ENCODE peak calls at places on chromosomes 6 and 20, in nine cellular contexts. L, U, K, T, E, Y, D, X and O are unnamed samples.

GRCh38 chr6:109382576-109383437 is 540 bp upstream of the CD164 start:
- DNase-seq in Y (peak; percentile 81), L (peak; percentile 94), U (peak; percentile 96), X (peak; percentile 95), T (peak; percentile 96), E (peak; percentile 67), K (peak; percentile 92), D (peak; percentile 90), O (peak; percentile 89)

GRCh38 chr6:37868447-37868825 is 48.9 kb downstream of the ZFAND3 start:
- DNase-seq in U (peak; percentile 75), D (no peak), T (no peak), E (no peak), X (no peak), L (no peak), Y (no peak), K (no peak), O (no peak)

GRCh38 chr20:20360464-20360863 is 7.4 kb upstream of the INSM1 start:
- DNase-seq in T (peak; percentile 87), K (no peak), E (no peak), Y (peak; percentile 62), U (peak; percentile 85), L (no peak), D (peak; percentile 58), X (no peak), O (peak; percentile 72)

GRCh38 chr6:15929685-15930084 is 199.2 kb upstream of the MYLIP start:
- DNase-seq in X (no peak), E (no peak), L (no peak), K (no peak), Y (no peak), D (no peak), U (no peak), T (peak; percentile 15), O (no peak)

GRCh38 chr6:164188861-164189260 is 774.3 kb downstream of the QKI start:
- DNase-seq in D (no peak), L (no peak), K (no peak), U (no peak), T (no peak), E (no peak), X (no peak), Y (no peak), O (no peak)

GRCh38 chr20:51382111-51382985 is 160.2 kb downstream of the NFATC2 start:
- DNase-seq in L (no peak), E (no peak), Y (no peak), K (no peak), U (no peak), D (no peak), T (no peak), X (peak; percentile 14), O (no peak)

GRCh38 chr20:555933-556332 is 12.3 kb upstream of the CSNK2A1 start:
- DNase-seq in L (peak; percentile 29), U (no peak), Y (no peak), D (no peak), K (no peak), T (no peak), X (no peak), E (no peak), O (peak; percentile 17)

GRCh38 chr20:420721-421574 is 12.8 kb downstream of the RBCK1 start:
- DNase-seq in U (no peak), Y (peak; percentile 36), D (no peak), L (no peak), X (no peak), T (no peak), K (no peak), E (peak; percentile 65), O (peak; percentile 52)

GRCh38 chr6:98716341-98716740 is 118.0 kb upstream of the POU3F2 start:
- DNase-seq in U (no peak), E (no peak), T (no peak), L (no peak), X (no peak), K (no peak), D (no peak), Y (peak; percentile 4), O (peak; percentile 12)

GRCh38 chr6:139903411-139904157 is 529.1 kb upstream of the CITED2 start:
- DNase-seq in E (peak; percentile 32), X (no peak), T (no peak), L (no peak), D (no peak), K (no peak), Y (no peak), U (no peak), O (no peak)

GRCh38 chr20:755931-756330 is 12.4 kb downstream of the SLC52A3 start:
- DNase-seq in X (no peak), D (no peak), E (no peak), Y (no peak), K (no peak), L (no peak), T (no peak), U (no peak), O (no peak)

GRCh38 chr6:33678932-33679478 is 32.5 kb downstream of the UQCC2 start:
- DNase-seq in Y (no peak), E (no peak), L (no peak), K (no peak), D (no peak), T (no peak), X (no peak), U (no peak), O (no peak)

GRCh38 chr6:68771426-68771825 is 136.3 kb downstream of the ADGRB3 start:
- DNase-seq in K (no peak), U (no peak), L (no peak), X (no peak), D (no peak), E (no peak), Y (no peak), T (no peak), O (no peak)

GRCh38 chr6:25963426-25964123 is 973 bp downstream of the TRIM38 start:
- DNase-seq in T (no peak), D (no peak), K (no peak), U (peak; percentile 38), L (no peak), X (no peak), Y (no peak), E (no peak), O (no peak)

GRCh38 chr6:68650142-68650541 is 15.1 kb downstream of the ADGRB3 start:
- DNase-seq in T (no peak), E (no peak), L (no peak), D (no peak), U (no peak), X (no peak), K (no peak), Y (no peak), O (no peak)

GRCh38 chr6:87391334-87391733 is 16.4 kb upstream of the CFAP206 start:
- DNase-seq in Y (peak; percentile 48), E (no peak), X (no peak), D (peak; percentile 14), U (peak; percentile 35), L (no peak), K (no peak), T (peak; percentile 57), O (peak; percentile 48)

GRCh38 chr6:97705568-97705967 is 422.6 kb upstream of the MMS22L start:
- DNase-seq in X (no peak), K (no peak), E (no peak), L (no peak), T (peak; percentile 15), U (peak; percentile 16), Y (no peak), D (no peak), O (peak; percentile 11)

GRCh38 chr6:159184559-159184958 is 15.4 kb downstream of the FNDC1 start:
- DNase-seq in Y (no peak), D (no peak), X (no peak), T (peak; percentile 17), L (no peak), E (no peak), K (no peak), U (peak; percentile 80), O (no peak)

GRCh38 chr20:52469143-52469542 is 277.6 kb upstream of the ZFP64 start:
- DNase-seq in X (no peak), L (no peak), K (no peak), T (no peak), E (no peak), U (no peak), D (no peak), Y (no peak), O (no peak)

GRCh38 chr20:54140927-54141566 is 32.7 kb downstream of the CYP24A1 start:
- DNase-seq in E (no peak), K (no peak), L (no peak), U (peak; percentile 52), X (no peak), T (peak; percentile 55), Y (no peak), D (no peak), O (no peak)

GRCh38 chr6:109236140-109237081 is 141.1 kb downstream of the CEP57L1 start:
- DNase-seq in U (no peak), X (no peak), E (no peak), K (no peak), L (no peak), D (peak; percentile 54), Y (peak; percentile 10), T (no peak), O (no peak)

GRCh38 chr6:70903665-70904452 is 53.0 kb downstream of the B3GAT2 start:
- DNase-seq in U (no peak), L (no peak), K (no peak), E (no peak), Y (no peak), D (no peak), X (no peak), T (no peak), O (no peak)

GRCh38 chr6:107757910-107758309 is 66.2 kb downstream of the SCML4 start:
- DNase-seq in E (no peak), T (no peak), D (no peak), U (no peak), K (no peak), X (no peak), Y (no peak), L (no peak), O (no peak)

GRCh38 chr6:155121699-155122098 is 126.6 kb downstream of the TIAM2 start:
- DNase-seq in X (no peak), U (peak; percentile 63), Y (no peak), E (no peak), L (no peak), K (no peak), D (no peak), T (peak; percentile 57), O (no peak)

GRCh38 chr20:41049451-41049850 is 20.8 kb downstream of the TOP1 start:
- DNase-seq in T (no peak), U (no peak), D (no peak), L (no peak), Y (no peak), E (no peak), K (no peak), X (no peak), O (no peak)

GRCh38 chr6:14458669-14459266 is 341.2 kb downstream of the CD83 start:
- DNase-seq in K (no peak), T (peak; percentile 84), X (no peak), U (peak; percentile 48), D (no peak), L (no peak), Y (no peak), E (no peak), O (no peak)

GRCh38 chr20:34100578-34100977 is 11.5 kb downstream of the EIF2S2 start:
- DNase-seq in K (no peak), L (no peak), U (no peak), X (no peak), E (no peak), D (no peak), Y (no peak), T (no peak), O (no peak)

GRCh38 chr6:154382707-154383106 is 26.1 kb upstream of the IPCEF1 start:
- DNase-seq in D (no peak), T (no peak), U (no peak), K (no peak), Y (no peak), X (no peak), L (no peak), E (no peak), O (no peak)

GRCh38 chr20:20491110-20491783 is 123.3 kb downstream of the INSM1 start:
- DNase-seq in E (no peak), Y (no peak), L (no peak), U (peak; percentile 33), X (no peak), T (peak; percentile 53), K (no peak), D (no peak), O (no peak)

GRCh38 chr20:63246490-63247284 is 7.6 kb downstream of the NKAIN4 start:
- DNase-seq in E (no peak), U (no peak), Y (peak; percentile 41), T (no peak), D (no peak), K (no peak), X (no peak), L (no peak), O (no peak)

GRCh38 chr6:166786704-166787293 is 159.7 kb upstream of the RPS6KA2 start:
- DNase-seq in K (no peak), D (peak; percentile 67), T (peak; percentile 78), U (peak; percentile 77), Y (no peak), L (no peak), E (peak; percentile 43), X (no peak), O (peak; percentile 71)